ENCODE peak calls at places on chromosomes 12 and 14, in nine cellular contexts. One of them, this sample, is unnamed.

GRCh38 chr14:92093320-92093719 is 13.1 kb downstream of the ATXN3 start:
- DNase-seq in fibroblast of lung: no peak
- DNase-seq in tibial artery: no peak
- DNase-seq in pancreas: no peak
- DNase-seq in mesothelial cell of epicardium: no peak
- DNase-seq in Caco-2: no peak
- DNase-seq in transverse colon: no peak
- DNase-seq in OCI-LY7: peak
- DNase-seq in GM23338: peak
- DNase-seq in this sample: no peak

GRCh38 chr14:67440513-67440912 is 28.5 kb upstream of the PLEK2 start:
- DNase-seq in fibroblast of lung: no peak
- DNase-seq in tibial artery: no peak
- DNase-seq in pancreas: peak
- DNase-seq in mesothelial cell of epicardium: no peak
- DNase-seq in Caco-2: no peak
- DNase-seq in transverse colon: peak
- DNase-seq in OCI-LY7: no peak
- DNase-seq in GM23338: no peak
- DNase-seq in this sample: peak

GRCh38 chr14:84425968-84426367 is 1104.0 kb upstream of the FLRT2 start:
- DNase-seq in fibroblast of lung: no peak
- DNase-seq in tibial artery: no peak
- DNase-seq in pancreas: no peak
- DNase-seq in mesothelial cell of epicardium: no peak
- DNase-seq in Caco-2: no peak
- DNase-seq in transverse colon: no peak
- DNase-seq in OCI-LY7: no peak
- DNase-seq in GM23338: no peak
- DNase-seq in this sample: no peak

GRCh38 chr12:131097247-131098177 is 143.8 kb downstream of the ADGRD1 start:
- DNase-seq in fibroblast of lung: no peak
- DNase-seq in tibial artery: peak
- DNase-seq in pancreas: no peak
- DNase-seq in mesothelial cell of epicardium: no peak
- DNase-seq in Caco-2: peak
- DNase-seq in transverse colon: no peak
- DNase-seq in OCI-LY7: no peak
- DNase-seq in GM23338: no peak
- DNase-seq in this sample: no peak

GRCh38 chr12:30975581-30975980 is 49.0 kb downstream of the TSPAN11 start:
- DNase-seq in fibroblast of lung: no peak
- DNase-seq in tibial artery: no peak
- DNase-seq in pancreas: no peak
- DNase-seq in mesothelial cell of epicardium: no peak
- DNase-seq in Caco-2: no peak
- DNase-seq in transverse colon: no peak
- DNase-seq in OCI-LY7: no peak
- DNase-seq in GM23338: no peak
- DNase-seq in this sample: no peak

GRCh38 chr12:3199551-3200031 is 122.4 kb downstream of the TSPAN9 start:
- DNase-seq in fibroblast of lung: peak
- DNase-seq in tibial artery: no peak
- DNase-seq in pancreas: no peak
- DNase-seq in mesothelial cell of epicardium: peak
- DNase-seq in Caco-2: peak
- DNase-seq in transverse colon: no peak
- DNase-seq in OCI-LY7: no peak
- DNase-seq in GM23338: peak
- DNase-seq in this sample: peak

GRCh38 chr14:54866588-54866987 is 36.0 kb downstream of the GCH1 start:
- DNase-seq in fibroblast of lung: no peak
- DNase-seq in tibial artery: no peak
- DNase-seq in pancreas: no peak
- DNase-seq in mesothelial cell of epicardium: no peak
- DNase-seq in Caco-2: no peak
- DNase-seq in transverse colon: no peak
- DNase-seq in OCI-LY7: no peak
- DNase-seq in GM23338: no peak
- DNase-seq in this sample: no peak

GRCh38 chr14:101563654-101564443 is 2.6 kb downstream of the DIO3 start:
- DNase-seq in fibroblast of lung: no peak
- DNase-seq in tibial artery: no peak
- DNase-seq in pancreas: no peak
- DNase-seq in mesothelial cell of epicardium: no peak
- DNase-seq in Caco-2: no peak
- DNase-seq in transverse colon: no peak
- DNase-seq in OCI-LY7: no peak
- DNase-seq in GM23338: peak
- DNase-seq in this sample: no peak

GRCh38 chr12:78470354-78471195 is 394.0 kb upstream of the SYT1 start:
- DNase-seq in fibroblast of lung: peak
- DNase-seq in tibial artery: no peak
- DNase-seq in pancreas: no peak
- DNase-seq in mesothelial cell of epicardium: no peak
- DNase-seq in Caco-2: peak
- DNase-seq in transverse colon: peak
- DNase-seq in OCI-LY7: peak
- DNase-seq in GM23338: peak
- DNase-seq in this sample: peak

GRCh38 chr14:21486640-21487087 is 9.7 kb downstream of the TOX4 start:
- DNase-seq in fibroblast of lung: peak
- DNase-seq in tibial artery: no peak
- DNase-seq in pancreas: no peak
- DNase-seq in mesothelial cell of epicardium: no peak
- DNase-seq in Caco-2: no peak
- DNase-seq in transverse colon: no peak
- DNase-seq in OCI-LY7: no peak
- DNase-seq in GM23338: no peak
- DNase-seq in this sample: no peak

GRCh38 chr14:95319312-95320075 is at the start of gene CLMN:
- DNase-seq in fibroblast of lung: peak
- DNase-seq in tibial artery: no peak
- DNase-seq in pancreas: peak
- DNase-seq in mesothelial cell of epicardium: peak
- DNase-seq in Caco-2: no peak
- DNase-seq in transverse colon: peak
- DNase-seq in OCI-LY7: peak
- DNase-seq in GM23338: peak
- DNase-seq in this sample: peak

GRCh38 chr12:57832966-57833365 is 13.6 kb downstream of the CTDSP2 start:
- DNase-seq in fibroblast of lung: peak
- DNase-seq in tibial artery: peak
- DNase-seq in pancreas: no peak
- DNase-seq in mesothelial cell of epicardium: no peak
- DNase-seq in Caco-2: no peak
- DNase-seq in transverse colon: no peak
- DNase-seq in OCI-LY7: no peak
- DNase-seq in GM23338: peak
- DNase-seq in this sample: no peak

GRCh38 chr14:76919431-76919810 is 93.2 kb downstream of the LRRC74A start:
- DNase-seq in fibroblast of lung: peak
- DNase-seq in tibial artery: no peak
- DNase-seq in pancreas: peak
- DNase-seq in mesothelial cell of epicardium: no peak
- DNase-seq in Caco-2: no peak
- DNase-seq in transverse colon: no peak
- DNase-seq in OCI-LY7: no peak
- DNase-seq in GM23338: no peak
- DNase-seq in this sample: no peak

GRCh38 chr14:76919811-76920571 is 93.8 kb downstream of the LRRC74A start:
- DNase-seq in fibroblast of lung: peak
- DNase-seq in tibial artery: peak
- DNase-seq in pancreas: peak
- DNase-seq in mesothelial cell of epicardium: no peak
- DNase-seq in Caco-2: no peak
- DNase-seq in transverse colon: peak
- DNase-seq in OCI-LY7: no peak
- DNase-seq in GM23338: peak
- DNase-seq in this sample: peak

GRCh38 chr14:76917759-76918175 is 91.6 kb downstream of the LRRC74A start:
- DNase-seq in fibroblast of lung: peak
- DNase-seq in tibial artery: peak
- DNase-seq in pancreas: peak
- DNase-seq in mesothelial cell of epicardium: no peak
- DNase-seq in Caco-2: no peak
- DNase-seq in transverse colon: no peak
- DNase-seq in OCI-LY7: no peak
- DNase-seq in GM23338: no peak
- DNase-seq in this sample: no peak

GRCh38 chr14:76918176-76918750 is 92.1 kb downstream of the LRRC74A start:
- DNase-seq in fibroblast of lung: peak
- DNase-seq in tibial artery: peak
- DNase-seq in pancreas: peak
- DNase-seq in mesothelial cell of epicardium: peak
- DNase-seq in Caco-2: no peak
- DNase-seq in transverse colon: peak
- DNase-seq in OCI-LY7: no peak
- DNase-seq in GM23338: no peak
- DNase-seq in this sample: no peak

DNA sequence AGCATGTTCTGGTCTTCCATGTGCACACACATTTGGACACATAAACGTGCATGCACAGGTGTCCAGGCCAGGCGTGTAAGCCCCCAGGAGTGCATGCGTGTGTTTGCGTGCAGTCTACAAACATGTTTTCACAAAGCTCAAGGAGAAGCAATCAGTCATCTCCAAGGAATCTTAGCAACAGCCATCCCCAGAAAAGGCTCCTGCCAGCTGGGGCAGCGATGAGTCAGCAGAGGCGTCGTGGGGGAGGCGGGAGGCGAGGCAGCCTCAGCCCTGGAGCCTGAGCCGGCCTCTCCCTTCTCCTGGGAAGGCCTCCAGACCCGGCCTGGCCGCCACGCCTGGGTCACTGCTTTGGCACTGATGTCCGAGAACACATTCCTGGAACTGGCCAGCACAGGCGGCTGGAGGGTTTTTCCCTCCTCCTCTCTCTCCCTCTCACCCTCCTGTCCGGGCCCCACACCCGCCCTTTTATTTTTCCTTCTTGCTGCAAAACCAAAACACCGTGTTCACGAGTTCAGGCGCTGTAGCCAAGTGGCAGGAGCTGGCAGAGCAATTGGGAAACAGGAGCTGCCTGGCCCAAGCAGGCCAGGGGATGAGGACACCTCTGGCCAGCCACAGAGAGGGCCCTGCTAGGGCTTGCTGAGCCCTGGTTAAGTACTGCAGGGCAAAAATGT is 92.7 kb downstream of the LRRC74A start:
- DNase-seq in fibroblast of lung: peak
- DNase-seq in tibial artery: peak
- DNase-seq in pancreas: peak
- DNase-seq in mesothelial cell of epicardium: peak
- DNase-seq in Caco-2: peak
- DNase-seq in transverse colon: peak
- DNase-seq in OCI-LY7: no peak
- DNase-seq in GM23338: peak
- DNase-seq in this sample: peak
- TF ChIP-seq CTCF in fibroblast of lung: no peak
- TF ChIP-seq CTCF in tibial artery: peak
- TF ChIP-seq CTCF in pancreas: no peak
- TF ChIP-seq CTCF in mesothelial cell of epicardium: no peak
- TF ChIP-seq CTCF in Caco-2: peak
- TF ChIP-seq CTCF in transverse colon: no peak
- TF ChIP-seq CTCF in OCI-LY7: no peak
- TF ChIP-seq CTCF in GM23338: no peak
- TF ChIP-seq CTCF in this sample: no peak

DNA sequence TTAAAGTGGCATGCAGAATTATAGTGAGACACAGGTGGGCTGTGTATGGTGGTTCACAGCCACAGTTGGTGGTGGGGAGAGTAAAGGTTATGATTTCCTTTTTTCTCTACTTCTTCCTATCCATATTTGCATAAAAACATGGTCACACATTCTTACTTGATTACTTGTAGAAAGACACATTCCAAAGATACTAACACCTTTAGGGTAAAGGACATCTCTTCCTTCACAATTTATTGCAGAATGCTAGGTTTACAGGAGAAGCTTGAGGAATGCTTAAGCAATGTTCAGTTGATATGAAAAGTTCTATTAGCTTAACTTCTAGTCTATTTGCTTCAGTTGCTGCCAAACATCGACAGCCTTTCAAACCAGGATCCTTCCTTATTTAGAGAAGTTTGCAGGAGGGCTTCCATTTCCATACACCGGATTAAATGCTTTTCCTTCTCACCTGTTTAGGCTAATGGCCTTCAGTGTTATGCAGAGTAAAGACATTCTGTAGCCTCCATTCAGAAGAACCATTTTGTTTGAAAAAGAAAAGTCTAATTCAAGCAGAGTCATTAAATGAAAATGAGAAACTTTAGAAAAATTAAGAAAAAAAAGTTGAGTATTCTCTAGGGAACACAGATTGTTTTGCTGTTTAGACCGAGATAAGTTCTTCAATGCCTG is 2.6 kb upstream of the PHC1 start:
- DNase-seq in fibroblast of lung: no peak
- DNase-seq in tibial artery: no peak
- DNase-seq in pancreas: no peak
- DNase-seq in mesothelial cell of epicardium: no peak
- DNase-seq in Caco-2: no peak
- DNase-seq in transverse colon: no peak
- DNase-seq in OCI-LY7: peak
- DNase-seq in GM23338: peak
- DNase-seq in this sample: no peak
- TF ChIP-seq CTCF in fibroblast of lung: no peak
- TF ChIP-seq CTCF in tibial artery: no peak
- TF ChIP-seq CTCF in pancreas: no peak
- TF ChIP-seq CTCF in mesothelial cell of epicardium: no peak
- TF ChIP-seq CTCF in Caco-2: no peak
- TF ChIP-seq CTCF in transverse colon: no peak
- TF ChIP-seq CTCF in OCI-LY7: no peak
- TF ChIP-seq CTCF in GM23338: no peak
- TF ChIP-seq CTCF in this sample: no peak

GRCh38 chr12:98951401-98951800 is 306.3 kb downstream of the APAF1 start:
- DNase-seq in fibroblast of lung: no peak
- DNase-seq in tibial artery: no peak
- DNase-seq in pancreas: no peak
- DNase-seq in mesothelial cell of epicardium: no peak
- DNase-seq in Caco-2: no peak
- DNase-seq in transverse colon: no peak
- DNase-seq in OCI-LY7: no peak
- DNase-seq in GM23338: no peak
- DNase-seq in this sample: no peak

GRCh38 chr12:98954506-98954905 is 309.4 kb downstream of the APAF1 start:
- DNase-seq in fibroblast of lung: no peak
- DNase-seq in tibial artery: no peak
- DNase-seq in pancreas: no peak
- DNase-seq in mesothelial cell of epicardium: no peak
- DNase-seq in Caco-2: no peak
- DNase-seq in transverse colon: no peak
- DNase-seq in OCI-LY7: no peak
- DNase-seq in GM23338: no peak
- DNase-seq in this sample: no peak

GRCh38 chr12:98955284-98955683 is 310.2 kb downstream of the APAF1 start:
- DNase-seq in fibroblast of lung: no peak
- DNase-seq in tibial artery: no peak
- DNase-seq in pancreas: no peak
- DNase-seq in mesothelial cell of epicardium: no peak
- DNase-seq in Caco-2: no peak
- DNase-seq in transverse colon: no peak
- DNase-seq in OCI-LY7: peak
- DNase-seq in GM23338: peak
- DNase-seq in this sample: peak
- TF ChIP-seq CTCF in fibroblast of lung: no peak
- TF ChIP-seq CTCF in tibial artery: no peak
- TF ChIP-seq CTCF in pancreas: no peak
- TF ChIP-seq CTCF in mesothelial cell of epicardium: peak
- TF ChIP-seq CTCF in Caco-2: peak
- TF ChIP-seq CTCF in transverse colon: peak
- TF ChIP-seq CTCF in OCI-LY7: peak
- TF ChIP-seq CTCF in GM23338: peak
- TF ChIP-seq CTCF in this sample: peak

GRCh38 chr12:106682594-106683234 is 91.8 kb upstream of the RIC8B start:
- DNase-seq in fibroblast of lung: peak
- DNase-seq in tibial artery: no peak
- DNase-seq in pancreas: no peak
- DNase-seq in mesothelial cell of epicardium: no peak
- DNase-seq in Caco-2: no peak
- DNase-seq in transverse colon: no peak
- DNase-seq in OCI-LY7: peak
- DNase-seq in GM23338: peak
- DNase-seq in this sample: no peak
- TF ChIP-seq CTCF in fibroblast of lung: no peak
- TF ChIP-seq CTCF in tibial artery: no peak
- TF ChIP-seq CTCF in pancreas: no peak
- TF ChIP-seq CTCF in mesothelial cell of epicardium: no peak
- TF ChIP-seq CTCF in Caco-2: peak
- TF ChIP-seq CTCF in transverse colon: peak
- TF ChIP-seq CTCF in OCI-LY7: peak
- TF ChIP-seq CTCF in GM23338: peak
- TF ChIP-seq CTCF in this sample: peak